ENCODE peak calls at places on chromosome 17, in six cellular contexts. One of them, this sample, is unnamed.

GRCh38 chr17:38613525-38613980 is 7.8 kb upstream of the SRCIN1 start:
- DNase-seq in neuronal stem cell: no peak
- DNase-seq in IMR-90: no peak
- DNase-seq in mesendoderm: no peak
- DNase-seq in mesenchymal stem cell: no peak
- DNase-seq in H1: no peak
- DNase-seq in this sample: no peak

GRCh38 chr17:68784431-68784830 is 170.8 kb downstream of the ABCA8 start:
- DNase-seq in neuronal stem cell: no peak
- DNase-seq in IMR-90: no peak
- DNase-seq in mesendoderm: no peak
- DNase-seq in mesenchymal stem cell: no peak
- DNase-seq in H1: no peak
- DNase-seq in this sample: no peak

GRCh38 chr17:45700171-45701090 is 83.7 kb upstream of the CRHR1 start:
- DNase-seq in neuronal stem cell: no peak
- DNase-seq in IMR-90: no peak
- DNase-seq in mesendoderm: no peak
- DNase-seq in mesenchymal stem cell: no peak
- DNase-seq in H1: no peak
- DNase-seq in this sample: no peak

GRCh38 chr17:50170662-50171370 is 5.0 kb downstream of the SGCA start:
- DNase-seq in neuronal stem cell: no peak
- DNase-seq in IMR-90: no peak
- DNase-seq in mesendoderm: no peak
- DNase-seq in mesenchymal stem cell: no peak
- DNase-seq in H1: no peak
- DNase-seq in this sample: no peak

GRCh38 chr17:45130640-45131293 is 1.5 kb downstream of the PLCD3 start:
- DNase-seq in neuronal stem cell: no peak
- DNase-seq in IMR-90: no peak
- DNase-seq in mesendoderm: no peak
- DNase-seq in mesenchymal stem cell: no peak
- DNase-seq in H1: no peak
- DNase-seq in this sample: no peak

GRCh38 chr17:58282442-58282841 is 1.7 kb upstream of the MPO start:
- DNase-seq in neuronal stem cell: no peak
- DNase-seq in IMR-90: no peak
- DNase-seq in mesendoderm: no peak
- DNase-seq in mesenchymal stem cell: no peak
- DNase-seq in H1: no peak
- DNase-seq in this sample: no peak

GRCh38 chr17:7479139-7479388 is 367 bp downstream of the ZBTB4 start:
- DNase-seq in neuronal stem cell: no peak
- DNase-seq in IMR-90: no peak
- DNase-seq in mesendoderm: no peak
- DNase-seq in mesenchymal stem cell: no peak
- DNase-seq in H1: no peak
- DNase-seq in this sample: no peak

GRCh38 chr17:58210922-58211321 is 8.1 kb downstream of the MKS1 start:
- DNase-seq in neuronal stem cell: no peak
- DNase-seq in IMR-90: no peak
- DNase-seq in mesendoderm: peak
- DNase-seq in mesenchymal stem cell: no peak
- DNase-seq in H1: no peak
- DNase-seq in this sample: no peak

GRCh38 chr17:30375661-30376060 is 3.1 kb upstream of the CPD start:
- DNase-seq in neuronal stem cell: no peak
- DNase-seq in IMR-90: peak
- DNase-seq in mesendoderm: no peak
- DNase-seq in mesenchymal stem cell: peak
- DNase-seq in H1: no peak
- DNase-seq in this sample: no peak

GRCh38 chr17:65287040-65287439 is 149.9 kb downstream of the RGS9 start:
- DNase-seq in neuronal stem cell: no peak
- DNase-seq in IMR-90: peak
- DNase-seq in mesendoderm: peak
- DNase-seq in mesenchymal stem cell: peak
- DNase-seq in H1: no peak
- DNase-seq in this sample: peak

GRCh38 chr17:1629647-1630310 is 1.1 kb upstream of the SLC43A2 start:
- DNase-seq in neuronal stem cell: no peak
- DNase-seq in IMR-90: peak
- DNase-seq in mesendoderm: peak
- DNase-seq in mesenchymal stem cell: no peak
- DNase-seq in H1: peak
- DNase-seq in this sample: peak

GRCh38 chr17:44990994-44991393 is 22.9 kb upstream of the C1QL1 start:
- DNase-seq in neuronal stem cell: no peak
- DNase-seq in IMR-90: no peak
- DNase-seq in mesendoderm: no peak
- DNase-seq in mesenchymal stem cell: no peak
- DNase-seq in H1: no peak
- DNase-seq in this sample: no peak

GRCh38 chr17:74804683-74805082 is 28.5 kb upstream of the NAT9 start:
- DNase-seq in neuronal stem cell: no peak
- DNase-seq in IMR-90: no peak
- DNase-seq in mesendoderm: no peak
- DNase-seq in mesenchymal stem cell: no peak
- DNase-seq in H1: no peak
- DNase-seq in this sample: no peak

GRCh38 chr17:30961213-30962188 is 9.3 kb upstream of the RNF135 start:
- DNase-seq in neuronal stem cell: no peak
- DNase-seq in IMR-90: peak
- DNase-seq in mesendoderm: no peak
- DNase-seq in mesenchymal stem cell: no peak
- DNase-seq in H1: no peak
- DNase-seq in this sample: no peak

GRCh38 chr17:82587234-82588086 is 60.8 kb downstream of the WDR45B start:
- DNase-seq in neuronal stem cell: no peak
- DNase-seq in IMR-90: peak
- DNase-seq in mesendoderm: no peak
- DNase-seq in mesenchymal stem cell: no peak
- DNase-seq in H1: no peak
- DNase-seq in this sample: no peak

GRCh38 chr17:83067071-83067717 is 12.2 kb upstream of the METRNL start:
- DNase-seq in neuronal stem cell: no peak
- DNase-seq in IMR-90: no peak
- DNase-seq in mesendoderm: no peak
- DNase-seq in mesenchymal stem cell: no peak
- DNase-seq in H1: peak
- DNase-seq in this sample: peak

GRCh38 chr17:6674586-6674985 is 23.0 kb downstream of the C17orf100 start:
- DNase-seq in neuronal stem cell: no peak
- DNase-seq in IMR-90: no peak
- DNase-seq in mesendoderm: no peak
- DNase-seq in mesenchymal stem cell: no peak
- DNase-seq in H1: no peak
- DNase-seq in this sample: no peak

GRCh38 chr17:7217113-7217987 is 2.3 kb downstream of the DLG4 start:
- DNase-seq in neuronal stem cell: no peak
- DNase-seq in IMR-90: peak
- DNase-seq in mesendoderm: peak
- DNase-seq in mesenchymal stem cell: peak
- DNase-seq in H1: peak
- DNase-seq in this sample: peak

GRCh38 chr17:70775667-70776066 is 606.3 kb downstream of the KCNJ2 start:
- DNase-seq in neuronal stem cell: no peak
- DNase-seq in IMR-90: no peak
- DNase-seq in mesendoderm: no peak
- DNase-seq in mesenchymal stem cell: no peak
- DNase-seq in H1: no peak
- DNase-seq in this sample: no peak

GRCh38 chr17:59698143-59698542 is 9.1 kb downstream of the PTRH2 start:
- DNase-seq in neuronal stem cell: no peak
- DNase-seq in IMR-90: no peak
- DNase-seq in mesendoderm: no peak
- DNase-seq in mesenchymal stem cell: no peak
- DNase-seq in H1: no peak
- DNase-seq in this sample: no peak

GRCh38 chr17:43992641-43993040 is 11.8 kb upstream of the NAGS start:
- DNase-seq in neuronal stem cell: no peak
- DNase-seq in IMR-90: no peak
- DNase-seq in mesendoderm: no peak
- DNase-seq in mesenchymal stem cell: no peak
- DNase-seq in H1: no peak
- DNase-seq in this sample: no peak

GRCh38 chr17:6546069-6546718 is 10.2 kb downstream of the PITPNM3 start:
- DNase-seq in neuronal stem cell: no peak
- DNase-seq in IMR-90: peak
- DNase-seq in mesendoderm: no peak
- DNase-seq in mesenchymal stem cell: peak
- DNase-seq in H1: no peak
- DNase-seq in this sample: no peak

GRCh38 chr17:1227917-1228751 is 42.1 kb upstream of the BHLHA9 start:
- DNase-seq in neuronal stem cell: no peak
- DNase-seq in IMR-90: no peak
- DNase-seq in mesendoderm: peak
- DNase-seq in mesenchymal stem cell: no peak
- DNase-seq in H1: peak
- DNase-seq in this sample: peak

DNA sequence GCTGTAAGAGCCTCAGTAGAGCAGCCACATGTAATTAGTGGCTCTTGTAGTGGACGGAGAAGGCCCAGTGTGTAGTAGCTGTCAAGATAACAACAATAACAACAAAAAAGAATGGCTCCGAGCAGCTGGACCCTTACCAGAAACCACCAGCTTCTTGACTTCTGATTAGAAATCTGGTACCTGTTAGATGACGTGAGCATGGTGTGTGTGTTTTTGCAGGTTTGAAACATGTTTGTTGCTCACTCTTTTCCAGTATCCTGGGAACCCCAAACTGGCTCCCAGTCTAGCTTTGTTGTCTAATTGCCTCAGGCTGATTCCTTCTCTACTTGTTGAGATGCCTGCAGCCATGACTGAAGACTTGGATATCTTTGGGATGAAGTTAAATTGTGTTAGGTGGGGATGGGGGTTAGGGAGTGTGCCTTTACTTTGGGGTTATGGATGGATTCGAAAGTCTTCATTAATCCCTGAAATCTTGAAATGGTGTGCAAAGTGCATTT is 21.0 kb downstream of the IGF2BP1 start:
- DNase-seq in neuronal stem cell: no peak
- DNase-seq in IMR-90: no peak
- DNase-seq in mesendoderm: no peak
- DNase-seq in mesenchymal stem cell: no peak
- DNase-seq in H1: no peak
- DNase-seq in this sample: peak
- H2BK15ac ChIP-seq in neuronal stem cell: no peak
- H2BK15ac ChIP-seq in IMR-90: no peak
- H2BK15ac ChIP-seq in mesendoderm: no peak
- H2BK15ac ChIP-seq in mesenchymal stem cell: no peak
- H2BK15ac ChIP-seq in H1: no peak
- H2BK15ac ChIP-seq in this sample: no peak

GRCh38 chr17:39756376-39757079 is 18.8 kb downstream of the GRB7 start:
- DNase-seq in neuronal stem cell: no peak
- DNase-seq in IMR-90: no peak
- DNase-seq in mesendoderm: no peak
- DNase-seq in mesenchymal stem cell: no peak
- DNase-seq in H1: no peak
- DNase-seq in this sample: no peak

GRCh38 chr17:39757176-39757662 is 19.5 kb downstream of the GRB7 start:
- DNase-seq in neuronal stem cell: no peak
- DNase-seq in IMR-90: no peak
- DNase-seq in mesendoderm: no peak
- DNase-seq in mesenchymal stem cell: no peak
- DNase-seq in H1: no peak
- DNase-seq in this sample: no peak

GRCh38 chr17:39759204-39759603 is 21.5 kb downstream of the GRB7 start:
- DNase-seq in neuronal stem cell: no peak
- DNase-seq in IMR-90: no peak
- DNase-seq in mesendoderm: no peak
- DNase-seq in mesenchymal stem cell: no peak
- DNase-seq in H1: no peak
- DNase-seq in this sample: no peak

GRCh38 chr17:39755550-39756375 is 18.0 kb downstream of the GRB7 start:
- DNase-seq in neuronal stem cell: no peak
- DNase-seq in IMR-90: peak
- DNase-seq in mesendoderm: no peak
- DNase-seq in mesenchymal stem cell: peak
- DNase-seq in H1: no peak
- DNase-seq in this sample: peak

DNA sequence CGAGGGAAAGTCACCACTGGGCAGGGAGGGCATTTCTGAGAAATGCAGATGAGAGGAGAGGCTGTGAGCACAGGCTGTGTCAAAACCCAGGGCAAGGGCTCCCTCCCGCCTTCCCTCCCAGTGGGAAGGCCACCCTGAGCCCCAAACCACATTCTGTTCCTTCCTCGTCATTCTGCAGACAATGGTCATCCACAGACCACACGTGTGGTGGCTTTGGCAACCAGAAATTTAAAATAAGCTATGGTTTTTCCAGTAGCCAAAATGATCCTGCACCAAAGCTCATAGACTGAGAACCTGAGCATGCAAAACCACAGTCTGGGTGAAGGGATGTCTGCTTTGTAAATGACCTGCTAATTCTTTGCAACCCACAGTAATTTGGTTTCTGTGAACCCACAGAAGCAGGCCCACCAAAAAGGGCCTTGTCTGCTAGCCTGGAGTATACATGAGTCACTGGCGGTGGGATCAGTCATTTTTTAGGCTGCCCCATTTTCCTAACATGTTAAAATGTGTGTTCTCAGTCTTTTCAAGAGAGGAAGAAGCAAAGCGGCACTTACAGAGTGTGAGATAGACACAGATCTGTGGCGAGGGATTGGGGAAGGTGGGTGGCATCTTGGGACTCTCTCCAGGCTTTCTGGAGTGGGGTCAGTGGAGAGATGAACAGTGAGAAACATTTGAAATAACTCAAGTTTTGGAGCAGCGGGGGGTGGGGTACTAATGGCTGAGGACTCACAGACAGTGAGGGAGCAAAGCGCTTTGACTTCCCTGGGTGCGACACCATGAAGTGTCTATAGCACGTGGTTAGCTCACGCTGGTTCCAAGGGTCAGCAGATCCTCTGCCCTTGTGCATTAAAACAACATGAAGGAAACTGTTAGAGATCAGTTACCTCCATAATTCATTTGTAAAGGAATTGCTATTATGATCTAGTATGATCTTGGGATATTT is 20.5 kb downstream of the GRB7 start:
- DNase-seq in neuronal stem cell: no peak
- DNase-seq in IMR-90: no peak
- DNase-seq in mesendoderm: no peak
- DNase-seq in mesenchymal stem cell: no peak
- DNase-seq in H1: no peak
- DNase-seq in this sample: no peak
- H3K9ac ChIP-seq in neuronal stem cell: no peak
- H3K9ac ChIP-seq in IMR-90: no peak
- H3K9ac ChIP-seq in mesendoderm: no peak
- H3K9ac ChIP-seq in mesenchymal stem cell: no peak
- H3K9ac ChIP-seq in H1: no peak
- H3K9ac ChIP-seq in this sample: no peak

GRCh38 chr17:80320496-80320895 is 59.8 kb downstream of the RNF213 start:
- DNase-seq in neuronal stem cell: no peak
- DNase-seq in IMR-90: no peak
- DNase-seq in mesendoderm: no peak
- DNase-seq in mesenchymal stem cell: no peak
- DNase-seq in H1: no peak
- DNase-seq in this sample: no peak
- H2BK15ac ChIP-seq in neuronal stem cell: no peak
- H2BK15ac ChIP-seq in IMR-90: no peak
- H2BK15ac ChIP-seq in mesendoderm: no peak
- H2BK15ac ChIP-seq in mesenchymal stem cell: no peak
- H2BK15ac ChIP-seq in H1: no peak
- H2BK15ac ChIP-seq in this sample: no peak

GRCh38 chr17:18361837-18362380 is 1.4 kb downstream of the SHMT1 start:
- DNase-seq in neuronal stem cell: no peak
- DNase-seq in IMR-90: no peak
- DNase-seq in mesendoderm: no peak
- DNase-seq in mesenchymal stem cell: no peak
- DNase-seq in H1: no peak
- DNase-seq in this sample: no peak
- H3K9ac ChIP-seq in neuronal stem cell: no peak
- H3K9ac ChIP-seq in IMR-90: no peak
- H3K9ac ChIP-seq in mesendoderm: peak
- H3K9ac ChIP-seq in mesenchymal stem cell: no peak
- H3K9ac ChIP-seq in H1: no peak
- H3K9ac ChIP-seq in this sample: no peak

This sample was measured in H9.